ENCODE peak calls at places on chromosomes 13 and 19, in six cellular contexts. K is K562, Y is GM12891, C is H1, D is GM12878, M is HepG2. O is an unnamed sample.
A peak's percentile ranks its signal among the peaks of the same experiment; 100 is the strongest.

GRCh38 chr13:98239156-98240076 is 62.3 kb upstream of the RNF113B start:
- DNase-seq in K (no peak), Y (no peak), C (peak; percentile 56), D (no peak), M (no peak), O (no peak)

GRCh38 chr19:7722231-7722651 is 9.7 kb downstream of the CLEC4G start:
- DNase-seq in K (no peak), Y (no peak), C (no peak), D (peak; percentile 70), M (no peak), O (no peak)

GRCh38 chr19:3270908-3271307 is 46.4 kb downstream of the CELF5 start:
- DNase-seq in K (peak; percentile 62), Y (no peak), C (no peak), D (no peak), M (peak; percentile 43), O (no peak)

GRCh38 chr19:16268676-16269319 is 55.8 kb upstream of the KLF2 start:
- DNase-seq in K (no peak), Y (no peak), C (no peak), D (no peak), M (no peak), O (no peak)

GRCh38 chr13:114097893-114098688 is 34.3 kb downstream of the RASA3 start:
- DNase-seq in K (no peak), Y (no peak), C (no peak), D (no peak), M (no peak), O (no peak)

GRCh38 chr13:46575843-46576242 is 22.9 kb downstream of the LRCH1 start:
- DNase-seq in K (no peak), Y (no peak), C (no peak), D (no peak), M (no peak), O (no peak)

GRCh38 chr13:75901509-75901908 is 265.4 kb downstream of the LMO7 start:
- DNase-seq in K (no peak), Y (no peak), C (no peak), D (no peak), M (no peak), O (no peak)

GRCh38 chr19:16894080-16894479 is 5.3 kb downstream of the F2RL3 start:
- DNase-seq in K (no peak), Y (no peak), C (no peak), D (no peak), M (no peak), O (no peak)

GRCh38 chr19:40256511-40256910 is 28.6 kb downstream of the AKT2 start:
- DNase-seq in K (no peak), Y (no peak), C (no peak), D (no peak), M (no peak), O (no peak)

GRCh38 chr13:54357284-54357933 is 1328.8 kb downstream of the OLFM4 start:
- DNase-seq in K (no peak), Y (no peak), C (no peak), D (no peak), M (no peak), O (no peak)

GRCh38 chr13:45195421-45195820 is 5.4 kb downstream of the KCTD4 start:
- DNase-seq in K (no peak), Y (no peak), C (no peak), D (no peak), M (no peak), O (no peak)

GRCh38 chr19:55320844-55321419 is 4.2 kb downstream of the TMEM150B start:
- DNase-seq in K (no peak), Y (no peak), C (no peak), D (no peak), M (no peak), O (no peak)

GRCh38 chr13:97211357-97211756 is 10.8 kb upstream of the MBNL2 start:
- DNase-seq in K (no peak), Y (no peak), C (no peak), D (no peak), M (no peak), O (no peak)

GRCh38 chr13:99327761-99328160 is 20.6 kb upstream of the GPR183 start:
- DNase-seq in K (no peak), Y (no peak), C (no peak), D (no peak), M (no peak), O (no peak)

GRCh38 chr13:53953205-53953604 is 924.6 kb downstream of the OLFM4 start:
- DNase-seq in K (no peak), Y (no peak), C (no peak), D (no peak), M (no peak), O (no peak)

GRCh38 chr13:97945342-97945741 is 8.1 kb upstream of the IPO5 start:
- DNase-seq in K (no peak), Y (no peak), C (no peak), D (no peak), M (no peak), O (no peak)

GRCh38 chr19:16067205-16067938 is 8.9 kb upstream of the TPM4 start:
- DNase-seq in K (no peak), Y (no peak), C (no peak), D (no peak), M (no peak), O (no peak)

GRCh38 chr13:101452519-101453485 is at the start of gene ITGBL1:
- DNase-seq in K (no peak), Y (peak; percentile 16), C (no peak), D (no peak), M (no peak), O (peak; percentile 2)

GRCh38 chr19:52722062-52723005 is 12.5 kb downstream of the ZNF611 start:
- DNase-seq in K (no peak), Y (no peak), C (no peak), D (no peak), M (no peak), O (no peak)

GRCh38 chr19:57068921-57069697 is 50.7 kb upstream of the USP29 start:
- DNase-seq in K (peak; percentile 10), Y (no peak), C (peak; percentile 47), D (no peak), M (peak; percentile 63), O (no peak)

GRCh38 chr19:52935434-52935833 is 12.2 kb upstream of the ZNF888 start:
- DNase-seq in K (no peak), Y (no peak), C (no peak), D (no peak), M (no peak), O (no peak)

GRCh38 chr13:109345433-109345941 is 440.9 kb downstream of the IRS2 start:
- DNase-seq in K (no peak), Y (no peak), C (no peak), D (no peak), M (no peak), O (no peak)

GRCh38 chr19:5542665-5543064 is 25.1 kb downstream of the TINCR start:
- DNase-seq in K (no peak), Y (no peak), C (no peak), D (no peak), M (no peak), O (no peak)

DNA sequence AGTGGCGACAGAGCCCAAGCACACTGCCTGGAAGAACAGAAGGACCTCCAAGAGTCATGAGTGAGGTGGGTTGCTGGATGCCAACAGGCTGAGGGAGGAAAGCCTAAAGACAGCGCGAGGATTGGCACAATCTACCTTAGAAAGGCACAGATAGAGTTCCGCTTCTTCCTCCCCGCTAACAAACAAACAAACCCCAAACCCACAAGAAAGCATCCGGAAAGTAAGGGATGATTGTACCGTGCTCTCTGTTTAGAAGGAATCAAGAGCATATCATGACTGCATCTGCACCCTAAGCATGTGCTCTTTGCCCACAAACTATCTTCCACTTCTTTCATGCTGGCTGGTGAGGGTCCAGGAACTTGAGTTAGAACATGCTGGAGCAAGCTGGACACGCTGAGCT is 233.0 kb upstream of the KLF12 start:
- DNase-seq in K (no peak), Y (no peak), C (no peak), D (no peak), M (no peak), O (no peak)
- TF ChIP-seq TAF1 in K (no peak), Y (no peak), C (no peak), D (no peak), M (no peak), O (no peak)

GRCh38 chr13:49690990-49691886 is at the start of gene EBPL:
- DNase-seq in K (peak; percentile 91), Y (peak; percentile 95), C (peak; percentile 99), D (peak; percentile 47), M (peak; percentile 86), O (peak; percentile 93)
- TF ChIP-seq POLR2A in K (peak; percentile 76), Y (peak; percentile 53), C (peak; percentile 90), D (peak; percentile 86), M (peak; percentile 80), O (peak; percentile 73)

DNA sequence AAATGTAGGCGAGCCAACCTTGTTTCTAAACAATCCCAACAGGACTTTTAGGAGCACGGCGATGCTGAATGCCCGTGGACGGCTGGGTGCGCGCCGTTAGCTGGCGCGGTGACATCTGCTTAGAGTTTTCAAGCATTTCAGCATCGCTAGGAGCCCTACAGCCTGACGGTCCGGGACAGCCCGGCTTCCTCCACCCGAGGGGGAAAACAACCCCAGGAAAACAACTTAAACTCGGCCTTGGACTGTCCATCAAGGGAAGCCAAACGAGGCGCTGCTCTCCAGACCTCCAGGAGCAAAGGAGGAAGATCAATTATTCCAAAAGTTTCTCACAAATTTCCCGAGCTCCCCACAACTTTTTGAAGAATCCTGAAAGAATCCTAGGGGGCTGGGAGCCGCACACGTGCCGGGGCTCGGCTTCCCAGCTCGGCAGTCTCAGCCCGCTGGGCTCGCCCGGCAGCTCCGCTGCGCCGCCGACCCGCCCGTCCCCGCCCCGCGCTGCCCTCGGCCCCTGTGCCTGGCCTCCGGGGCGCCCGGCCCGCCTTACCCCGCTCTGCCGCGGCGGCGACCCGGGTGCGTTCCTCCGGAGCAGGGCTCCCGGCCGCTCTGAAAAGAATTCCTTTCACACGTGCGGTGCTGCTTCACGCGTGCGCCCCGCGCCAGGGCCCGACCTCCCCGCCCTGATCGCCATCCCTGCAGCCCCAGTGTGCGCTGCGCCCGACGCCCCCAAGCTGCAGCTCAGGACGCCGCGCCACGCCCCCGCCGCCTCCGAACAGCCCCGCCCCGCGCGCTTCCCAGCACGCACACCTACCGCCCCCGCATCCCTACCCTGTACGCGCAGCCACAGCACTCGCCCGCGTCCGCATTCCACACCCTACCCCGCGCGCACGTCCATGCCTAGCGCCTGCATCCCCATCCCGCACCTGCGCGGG is at the start of gene GJA3:
- DNase-seq in K (peak; percentile 67), Y (peak; percentile 41), C (peak; percentile 81), D (no peak), M (no peak), O (no peak)
- TF ChIP-seq TAF1 in K (no peak), Y (no peak), C (no peak), D (no peak), M (no peak), O (no peak)

DNA sequence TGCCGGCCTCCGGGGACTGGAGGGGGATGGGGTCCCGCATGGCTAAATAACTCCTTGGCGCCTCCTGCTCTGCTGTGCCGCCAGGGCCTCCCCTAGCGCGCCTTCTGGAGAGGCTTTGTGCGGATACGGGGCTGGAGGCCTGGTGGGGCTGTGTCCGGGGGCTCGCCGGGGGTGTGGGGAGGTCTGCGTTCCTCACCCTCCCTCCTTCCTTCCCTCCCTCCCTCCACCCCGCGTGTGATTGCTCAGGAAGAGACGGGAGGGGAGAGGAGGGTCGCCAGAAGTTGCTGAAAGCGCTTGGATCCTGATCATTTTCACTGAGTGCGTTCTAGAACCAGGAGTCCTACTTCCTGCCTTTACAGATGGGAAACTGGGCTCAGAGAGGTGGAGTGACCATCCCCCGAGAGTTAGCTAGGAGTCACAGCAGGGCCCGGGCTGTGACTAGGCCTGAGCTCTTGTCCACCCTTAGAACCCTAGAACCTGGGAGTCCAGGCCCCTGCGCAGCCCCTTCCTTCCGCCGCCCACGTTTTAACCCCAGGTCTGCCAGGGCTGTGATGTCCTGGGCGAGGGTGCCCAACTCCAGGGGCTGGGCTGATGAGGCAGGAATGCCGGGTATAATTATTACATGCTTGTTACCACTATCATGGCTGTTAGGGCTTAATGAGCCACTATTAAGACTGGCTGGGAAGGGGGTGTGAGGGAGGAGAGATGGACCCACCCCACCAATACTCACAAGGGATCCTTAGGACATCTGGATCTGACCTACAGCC is 782 bp upstream of the JUND start:
- DNase-seq in K (no peak), Y (no peak), C (no peak), D (no peak), M (peak; percentile 60), O (no peak)
- TF ChIP-seq POLR2A in K (peak; percentile 89), Y (peak; percentile 85), C (peak; percentile 74), D (peak; percentile 21), M (no peak), O (peak; percentile 35)

O was measured in GM12892.